ENCODE peak calls at places on chromosomes 3 and 15, in ten cellular contexts. M is stimulated activated CD8-positive, alpha-beta memory T cell treated with anti-CD3 and anti-CD28 coated beads, Interleukin-15, amount 100 ng/mL, for 24 hours; Y is globus pallidus; V is transverse colon; G is astrocyte of the spinal cord; W is lower lobe of right lung; L is aorta; I is hippocampal formation; O is MG63; X is activated CD4-positive, alpha-beta T cell treated with anti-CD3 and anti-CD28 coated beads for 48 hours. K is an unnamed sample.

GRCh38 chr15:83929619-83930018 is 275.7 kb downstream of the ADAMTSL3 start:
- DNase-seq in M (no peak), V (no peak), I (no peak), G (no peak), X (no peak), O (no peak), W (no peak), Y (no peak), L (no peak), K (no peak)

GRCh38 chr15:71469393-71469792 is 341.0 kb upstream of the NR2E3 start:
- DNase-seq in M (no peak), X (no peak), O (no peak), L (no peak), V (no peak), G (no peak), I (no peak), Y (no peak), W (no peak), K (no peak)

GRCh38 chr3:38907426-38907825 is 91.4 kb upstream of the SCN10A start:
- DNase-seq in V (no peak), I (no peak), W (no peak), G (no peak), Y (no peak), L (no peak), M (no peak), X (no peak), O (no peak), K (no peak)

GRCh38 chr3:155093261-155093660 is 13.1 kb downstream of the MME start:
- DNase-seq in L (no peak), W (no peak), O (no peak), X (no peak), Y (no peak), V (no peak), M (no peak), G (no peak), I (no peak), K (no peak)

GRCh38 chr15:52499506-52499905 is 29.2 kb downstream of the MYO5A start:
- DNase-seq in L (no peak), X (no peak), M (no peak), O (no peak), W (no peak), V (no peak), Y (peak), G (no peak), I (no peak), K (no peak)

GRCh38 chr3:102059145-102059943 is 210.0 kb downstream of the NFKBIZ start:
- DNase-seq in L (no peak), M (no peak), G (no peak), W (no peak), O (no peak), X (no peak), V (peak), Y (no peak), I (no peak), K (no peak)

GRCh38 chr3:188518835-188519452 is 365.0 kb downstream of the LPP start:
- DNase-seq in G (no peak), L (no peak), V (no peak), Y (no peak), O (no peak), M (no peak), W (no peak), I (no peak), X (no peak), K (no peak)

GRCh38 chr3:170027691-170028102 is 10.1 kb upstream of the GPR160 start:
- DNase-seq in L (no peak), V (no peak), W (no peak), G (no peak), X (no peak), I (no peak), M (no peak), Y (no peak), O (no peak), K (no peak)

GRCh38 chr3:156643729-156644389 is 30.5 kb upstream of the TIPARP start:
- DNase-seq in L (peak), Y (no peak), M (no peak), G (peak), I (peak), O (no peak), V (peak), X (peak), W (peak), K (peak)

GRCh38 chr15:26032162-26032846 is 169.2 kb upstream of the ATP10A start:
- DNase-seq in L (no peak), V (no peak), X (no peak), Y (no peak), W (no peak), G (no peak), M (no peak), I (no peak), O (no peak), K (peak)

GRCh38 chr15:92810418-92811138 is 89.5 kb upstream of the CHD2 start:
- DNase-seq in O (peak), M (no peak), Y (no peak), I (no peak), G (peak), L (peak), V (peak), W (peak), X (peak), K (no peak)

GRCh38 chr3:56813656-56813965 is 11.9 kb upstream of the ARHGEF3 start:
- DNase-seq in W (no peak), G (no peak), M (no peak), O (no peak), V (no peak), L (no peak), X (no peak), Y (no peak), I (no peak), K (no peak)

GRCh38 chr15:68995754-68996141 is 18.7 kb upstream of the NOX5 start:
- DNase-seq in X (no peak), L (no peak), Y (no peak), I (no peak), W (no peak), G (no peak), O (no peak), M (no peak), V (no peak), K (no peak)

GRCh38 chr3:6799264-6799915 is 61.5 kb upstream of the GRM7 start:
- DNase-seq in X (peak), Y (peak), L (no peak), G (peak), W (no peak), O (no peak), V (peak), M (no peak), I (peak), K (no peak)

GRCh38 chr3:162538906-162539305 is 1042.3 kb downstream of the OTOL1 start:
- DNase-seq in X (no peak), I (no peak), M (no peak), W (no peak), V (no peak), Y (no peak), G (no peak), O (no peak), L (no peak), K (no peak)

GRCh38 chr15:32677238-32677750 is 35.8 kb downstream of the SCG5 start:
- DNase-seq in M (no peak), W (no peak), G (no peak), O (no peak), X (no peak), Y (no peak), I (no peak), V (no peak), L (no peak), K (no peak)

GRCh38 chr3:61331937-61332590 is 80.8 kb upstream of the FHIT start:
- DNase-seq in O (no peak), Y (no peak), W (no peak), M (no peak), V (no peak), L (no peak), G (peak), I (no peak), X (no peak), K (no peak)

GRCh38 chr3:172317984-172318383 is 130.3 kb downstream of the GHSR start:
- DNase-seq in V (peak), X (no peak), Y (no peak), I (no peak), G (peak), M (no peak), W (peak), O (peak), L (peak), K (no peak)

GRCh38 chr3:8756671-8757070 is 12.7 kb downstream of the OXTR start:
- DNase-seq in G (no peak), O (no peak), L (no peak), X (no peak), W (no peak), V (no peak), I (no peak), M (no peak), Y (no peak), K (no peak)

GRCh38 chr3:87260270-87260669 is 16.1 kb downstream of the POU1F1 start:
- DNase-seq in L (no peak), G (peak), W (no peak), M (no peak), Y (peak), V (peak), O (peak), X (peak), I (peak), K (peak)

GRCh38 chr3:184741798-184742675 is 30.2 kb upstream of the MAGEF1 start:
- DNase-seq in G (no peak), M (no peak), O (no peak), W (no peak), Y (no peak), I (no peak), V (no peak), X (no peak), L (no peak), K (no peak)

GRCh38 chr15:59313703-59314332 is 58.9 kb downstream of the MYO1E start:
- DNase-seq in I (no peak), X (no peak), M (no peak), Y (no peak), L (peak), W (peak), G (peak), V (peak), O (peak), K (peak)

GRCh38 chr3:44012146-44012899 is 229.4 kb upstream of the TOPAZ1 start:
- DNase-seq in W (no peak), X (no peak), M (no peak), V (no peak), I (no peak), Y (no peak), L (no peak), G (no peak), O (no peak), K (no peak)

GRCh38 chr3:82461049-82461889 is 699.8 kb upstream of the GBE1 start:
- DNase-seq in L (no peak), W (no peak), O (no peak), I (no peak), X (no peak), M (no peak), G (no peak), Y (no peak), V (no peak), K (no peak)

GRCh38 chr15:61051570-61052031 is 177.5 kb downstream of the RORA start:
- DNase-seq in I (no peak), O (peak), L (peak), X (no peak), M (no peak), G (peak), Y (peak), W (no peak), V (peak), K (no peak)

GRCh38 chr15:40471778-40472130 is 970 bp downstream of the CHST14 start:
- DNase-seq in M (no peak), G (no peak), W (peak), I (no peak), V (peak), L (no peak), Y (no peak), O (peak), X (peak), K (peak)

GRCh38 chr3:19364150-19364549 is 215.8 kb downstream of the KCNH8 start:
- DNase-seq in M (no peak), G (no peak), X (no peak), I (no peak), O (no peak), L (no peak), V (no peak), Y (no peak), W (no peak), K (no peak)

K was measured in mesothelial cell of epicardium.